ENCODE peak calls at places on chromosomes 3 and 15, in four cellular contexts. G is mesendoderm, B is H9, P is IMR-90. E is an unnamed sample.

GRCh38 chr3:123883656-123884257 is 375 bp downstream of the MYLK start:
- DNase-seq in P (no peak), B (peak; percentile 51), G (peak; percentile 65), E (peak; percentile 32)

GRCh38 chr15:70892912-70893560 is 410 bp downstream of the LRRC49 start:
- DNase-seq in G (peak; percentile 44), B (no peak), P (peak; percentile 79), E (no peak)

GRCh38 chr3:183829466-183829865 is 4.1 kb upstream of the MAP6D1 start:
- DNase-seq in G (no peak), P (no peak), B (no peak), E (no peak)

GRCh38 chr3:5226783-5227182 is 39.3 kb downstream of the EDEM1 start:
- DNase-seq in G (no peak), B (no peak), P (peak; percentile 47), E (no peak)

GRCh38 chr3:193057616-193058015 is 140.0 kb upstream of the MB21D2 start:
- DNase-seq in P (no peak), G (no peak), B (no peak), E (no peak)

GRCh38 chr3:114213262-114213668 is 24.1 kb downstream of the ZNF80 start:
- DNase-seq in B (no peak), G (no peak), P (peak; percentile 54), E (no peak)

GRCh38 chr3:69008980-69009379 is 4.5 kb downstream of the EOGT start:
- DNase-seq in P (no peak), G (peak; percentile 95), B (peak; percentile 73), E (no peak)

GRCh38 chr15:34853001-34853758 is 57.8 kb upstream of the ACTC1 start:
- DNase-seq in P (peak; percentile 58), B (no peak), G (peak; percentile 46), E (no peak)

GRCh38 chr3:184241447-184242296 is 7.1 kb downstream of the ALG3 start:
- DNase-seq in B (peak; percentile 61), G (peak; percentile 23), P (peak; percentile 21), E (no peak)

GRCh38 chr3:118884748-118885206 is 149.9 kb downstream of the IGSF11 start:
- DNase-seq in B (peak; percentile 57), P (peak; percentile 33), G (peak; percentile 48), E (peak; percentile 42)

GRCh38 chr3:52068730-52069129 is 12.4 kb upstream of the DUSP7 start:
- DNase-seq in B (no peak), G (no peak), P (no peak), E (no peak)

GRCh38 chr3:184687363-184688049 is 24.4 kb downstream of the MAGEF1 start:
- DNase-seq in P (no peak), B (no peak), G (no peak), E (no peak)

GRCh38 chr3:38978729-38979128 is 73.0 kb downstream of the SCN11A start:
- DNase-seq in P (no peak), B (no peak), G (no peak), E (no peak)

GRCh38 chr3:31102196-31102879 is 207.9 kb upstream of the GADL1 start:
- DNase-seq in G (no peak), B (no peak), P (no peak), E (no peak)

GRCh38 chr3:177824190-177824786 is 627.0 kb upstream of the TBL1XR1 start:
- DNase-seq in G (no peak), B (no peak), P (peak; percentile 55), E (no peak)

GRCh38 chr3:45199837-45200648 is 26.0 kb downstream of the TMEM158 start:
- DNase-seq in B (peak; percentile 55), P (peak; percentile 92), G (peak; percentile 95), E (no peak)

GRCh38 chr3:155701882-155702465 is 42.9 kb downstream of the PLCH1 start:
- DNase-seq in P (peak; percentile 58), G (peak; percentile 67), B (no peak), E (peak; percentile 31)

GRCh38 chr3:17820704-17821103 is 78.3 kb upstream of the TBC1D5 start:
- DNase-seq in G (no peak), P (no peak), B (no peak), E (no peak)

GRCh38 chr3:150252462-150252861 is 155.6 kb upstream of the TSC22D2 start:
- DNase-seq in B (no peak), P (peak; percentile 30), G (no peak), E (no peak)

GRCh38 chr3:139236336-139236735 is 107.5 kb upstream of the MRPS22 start:
- DNase-seq in P (no peak), G (no peak), B (no peak), E (no peak)

GRCh38 chr15:38996111-38996541 is 431.5 kb upstream of the RASGRP1 start:
- DNase-seq in B (no peak), P (peak; percentile 90), G (no peak), E (no peak)

GRCh38 chr3:9745521-9745920 is 4.2 kb upstream of the OGG1 start:
- DNase-seq in P (no peak), B (no peak), G (no peak), E (no peak)

GRCh38 chr3:168545591-168545990 is 449.9 kb upstream of the GOLIM4 start:
- DNase-seq in P (peak; percentile 33), B (no peak), G (no peak), E (no peak)

GRCh38 chr3:99313481-99313880 is 324.9 kb upstream of the COL8A1 start:
- DNase-seq in B (no peak), G (no peak), P (peak; percentile 47), E (no peak)

GRCh38 chr15:58329781-58330467 is 101.9 kb upstream of the LIPC start:
- DNase-seq in G (peak; percentile 54), B (no peak), P (no peak), E (no peak)

GRCh38 chr3:107064445-107065060 is 312.7 kb upstream of the CCDC54 start:
- DNase-seq in B (peak; percentile 66), P (peak; percentile 78), G (peak; percentile 88), E (peak; percentile 81)

GRCh38 chr3:4850211-4850927 is 128.9 kb upstream of the BHLHE40 start:
- DNase-seq in G (no peak), P (no peak), B (no peak), E (no peak)

GRCh38 chr3:159872374-159873109 is 116.1 kb upstream of the IL12A start:
- DNase-seq in G (peak; percentile 71), P (peak; percentile 95), B (no peak), E (no peak)

GRCh38 chr3:37668831-37669610 is 192.7 kb upstream of the CTDSPL start:
- DNase-seq in B (no peak), G (no peak), P (no peak), E (no peak)

GRCh38 chr15:44550256-44550655 is 13.3 kb downstream of the EIF3J start:
- DNase-seq in P (peak; percentile 55), B (no peak), G (no peak), E (no peak)

GRCh38 chr15:37733628-37734027 is 200.8 kb upstream of the TMCO5A start:
- DNase-seq in G (no peak), B (no peak), P (no peak), E (no peak)

GRCh38 chr15:63046927-63047760 is 4.6 kb downstream of the TPM1 start:
- DNase-seq in G (peak; percentile 92), B (no peak), P (no peak), E (peak; percentile 31)

GRCh38 chr3:127383656-127384179 is 95.9 kb upstream of the PRR20G start:
- DNase-seq in G (no peak), B (no peak), P (no peak), E (no peak)

GRCh38 chr15:65072027-65072426 is 4.2 kb upstream of the RASL12 start:
- DNase-seq in G (no peak), P (peak; percentile 27), B (no peak), E (no peak)

GRCh38 chr3:66182228-66182627 is 38.6 kb upstream of the SLC25A26 start:
- DNase-seq in P (no peak), B (no peak), G (no peak), E (no peak)

GRCh38 chr3:50170689-50171088 is 15.6 kb downstream of the SEMA3F start:
- DNase-seq in B (no peak), P (peak; percentile 90), G (no peak), E (no peak)

GRCh38 chr15:64225804-64226203 is 63.0 kb upstream of the PPIB start:
- DNase-seq in G (no peak), P (no peak), B (no peak), E (no peak)

GRCh38 chr15:25478313-25478712 is 39.5 kb upstream of the UBE3A start:
- DNase-seq in B (no peak), G (no peak), P (no peak), E (no peak)

GRCh38 chr15:25486051-25486450 is 47.2 kb upstream of the UBE3A start:
- DNase-seq in P (no peak), B (no peak), G (no peak), E (no peak)

GRCh38 chr15:25477816-25478215 is 39.0 kb upstream of the UBE3A start:
- DNase-seq in B (no peak), P (no peak), G (no peak), E (no peak)

GRCh38 chr15:25481208-25481862 is 42.5 kb upstream of the UBE3A start:
- DNase-seq in B (peak; percentile 70), G (peak; percentile 70), P (no peak), E (peak; percentile 58)
- H3K18ac ChIP-seq in B (peak overlapping the region; percentile 80), G (no peak overlapping the region), P (no peak overlapping the region), E (no peak overlapping the region)

GRCh38 chr15:92392462-92392861 is 1.2 kb upstream of the ST8SIA2 start:
- DNase-seq in P (no peak), B (peak; percentile 66), G (peak; percentile 73), E (peak; percentile 31)

GRCh38 chr15:92394327-92395175 is 870 bp downstream of the ST8SIA2 start:
- DNase-seq in G (peak; percentile 60), P (no peak), B (peak; percentile 56), E (peak; percentile 67)

GRCh38 chr15:92392966-92393286 is 755 bp upstream of the ST8SIA2 start:
- DNase-seq in B (no peak), G (no peak), P (no peak), E (no peak)

GRCh38 chr15:92393994-92394326 is 279 bp downstream of the ST8SIA2 start:
- DNase-seq in P (no peak), G (peak; percentile 38), B (no peak), E (peak; percentile 49)

GRCh38 chr15:92393287-92393993 is at the start of gene ST8SIA2:
- DNase-seq in G (peak; percentile 83), P (no peak), B (peak; percentile 76), E (peak; percentile 75)
- H3K4ac ChIP-seq in G (peak within 1 kb of the TSS; percentile 11), P (no peak within 1 kb of the TSS), B (no peak within 1 kb of the TSS), E (peak within 1 kb of the TSS; percentile 97)

GRCh38 chr3:58117561-58118305 is 93.0 kb downstream of the DNASE1L3 start:
- DNase-seq in B (no peak), G (peak; percentile 71), P (peak; percentile 22), E (no peak)

GRCh38 chr3:58119221-58119620 is 91.6 kb downstream of the DNASE1L3 start:
- DNase-seq in B (no peak), P (no peak), G (no peak), E (no peak)

GRCh38 chr3:58121183-58121582 is 89.6 kb downstream of the DNASE1L3 start:
- DNase-seq in G (no peak), P (no peak), B (no peak), E (no peak)

GRCh38 chr3:58122936-58123700 is 87.7 kb downstream of the DNASE1L3 start:
- DNase-seq in P (no peak), G (no peak), B (no peak), E (no peak)

GRCh38 chr3:58120075-58120812 is 90.5 kb downstream of the DNASE1L3 start:
- DNase-seq in G (no peak), B (no peak), P (no peak), E (no peak)
- H3K18ac ChIP-seq in G (no peak overlapping the region), B (no peak overlapping the region), P (no peak overlapping the region), E (no peak overlapping the region)

GRCh38 chr3:77038928-77039605 is 832 bp upstream of the ROBO2 start:
- DNase-seq in P (peak; percentile 11), B (peak; percentile 45), G (peak; percentile 73), E (peak; percentile 63)
- H3K4ac ChIP-seq in P (no peak overlapping the region), B (no peak overlapping the region), G (peak overlapping the region; percentile 48), E (no peak overlapping the region)

GRCh38 chr15:88612186-88612796 is 8.8 kb upstream of the AEN start:
- DNase-seq in P (no peak), G (no peak), B (peak; percentile 62), E (no peak)
- H3K18ac ChIP-seq in P (no peak overlapping the region), G (peak overlapping the region; percentile 61), B (no peak overlapping the region), E (peak overlapping the region; percentile 64)

E was measured in neuronal stem cell.